ENCODE peak calls at places on chromosomes 4 and X, in eight cellular contexts. O, I, Z, H, M, R, F and C are unnamed samples.

GRCh38 chr4:23899565-23899964 is 9.7 kb upstream of the PPARGC1A start:
- ATAC-seq in O (no peak), I (no peak), Z (no peak), H (no peak), M (no peak), R (no peak), F (no peak), C (no peak)

GRCh38 chr4:56209767-56210166 is 177.5 kb downstream of the AASDH start:
- ATAC-seq in O (no peak), I (no peak), Z (no peak), H (no peak), M (no peak), R (no peak), F (no peak), C (no peak)

GRCh38 chrX:52271212-52271611 is 86.5 kb downstream of the MAGED4 start:
- ATAC-seq in O (no peak), I (no peak), Z (no peak), H (no peak), M (peak; percentile 63), R (no peak), F (no peak), C (no peak)

GRCh38 chr4:102620697-102621497 is 119.7 kb downstream of the NFKB1 start:
- ATAC-seq in O (peak; percentile 41), I (peak; percentile 93), Z (peak; percentile 83), H (peak; percentile 89), M (peak; percentile 89), R (peak; percentile 80), F (peak; percentile 48), C (peak; percentile 84)

GRCh38 chr4:4302001-4302400 is 11.9 kb downstream of the ZBTB49 start:
- ATAC-seq in O (no peak), I (no peak), Z (no peak), H (no peak), M (no peak), R (no peak), F (no peak), C (no peak)

GRCh38 chr4:161601011-161601410 is 562.8 kb downstream of the FSTL5 start:
- ATAC-seq in O (no peak), I (no peak), Z (no peak), H (no peak), M (no peak), R (no peak), F (no peak), C (no peak)

GRCh38 chr4:17765514-17766286 is 15.7 kb downstream of the FAM184B start:
- ATAC-seq in O (no peak), I (no peak), Z (no peak), H (no peak), M (no peak), R (no peak), F (no peak), C (no peak)

GRCh38 chrX:140710710-140711109 is 1.2 kb downstream of the LINC00632 start:
- ATAC-seq in O (no peak), I (no peak), Z (no peak), H (no peak), M (no peak), R (no peak), F (no peak), C (no peak)

GRCh38 chr4:147194107-147194506 is 248.4 kb upstream of the TTC29 start:
- ATAC-seq in O (no peak), I (no peak), Z (no peak), H (no peak), M (no peak), R (no peak), F (no peak), C (no peak)

GRCh38 chr4:7263166-7263565 is 70.8 kb downstream of the SORCS2 start:
- ATAC-seq in O (no peak), I (peak; percentile 63), Z (no peak), H (no peak), M (no peak), R (no peak), F (no peak), C (no peak)

GRCh38 chrX:136858007-136858756 is 22.3 kb downstream of the RBMX start:
- ATAC-seq in O (no peak), I (no peak), Z (no peak), H (no peak), M (no peak), R (no peak), F (no peak), C (no peak)

GRCh38 chr4:30945586-30945985 is 225.4 kb downstream of the PCDH7 start:
- ATAC-seq in O (no peak), I (no peak), Z (no peak), H (no peak), M (no peak), R (no peak), F (no peak), C (no peak)

GRCh38 chr4:184413227-184414064 is 60.9 kb downstream of the IRF2 start:
- ATAC-seq in O (no peak), I (no peak), Z (peak; percentile 52), H (no peak), M (peak; percentile 77), R (no peak), F (no peak), C (no peak)

GRCh38 chr4:182478475-182478874 is 235.3 kb downstream of the TENM3 start:
- ATAC-seq in O (peak; percentile 50), I (peak; percentile 65), Z (no peak), H (peak; percentile 53), M (no peak), R (no peak), F (no peak), C (no peak)

GRCh38 chr4:12926189-12927066 is 557.7 kb downstream of the RAB28 start:
- ATAC-seq in O (no peak), I (no peak), Z (no peak), H (no peak), M (no peak), R (no peak), F (no peak), C (no peak)

GRCh38 chrX:17590892-17591740 is 146.2 kb upstream of the SCML1 start:
- ATAC-seq in O (no peak), I (peak; percentile 69), Z (peak; percentile 76), H (peak; percentile 90), M (peak; percentile 94), R (peak; percentile 60), F (no peak), C (peak; percentile 72)

GRCh38 chr4:19164334-19164733 is 1087.4 kb upstream of the SLIT2 start:
- ATAC-seq in O (no peak), I (no peak), Z (no peak), H (no peak), M (no peak), R (no peak), F (no peak), C (no peak)
- H3K9me3 ChIP-seq in O (no peaks in the 10 kb centered on the region), I (no peaks in the 10 kb centered on the region), Z (no peaks in the 10 kb centered on the region), H (no peaks in the 10 kb centered on the region), M (no peaks in the 10 kb centered on the region), R (no peaks in the 10 kb centered on the region), F (no peaks in the 10 kb centered on the region), C (no peaks in the 10 kb centered on the region)

GRCh38 chrX:47566841-47567240 is 5.8 kb downstream of the ARAF start:
- ATAC-seq in O (no peak), I (no peak), Z (no peak), H (no peak), M (no peak), R (no peak), F (no peak), C (no peak)
- H3K9me3 ChIP-seq in O (no peaks in the 10 kb centered on the region), I (no peaks in the 10 kb centered on the region), Z (no peaks in the 10 kb centered on the region), H (no peaks in the 10 kb centered on the region), M (no peaks in the 10 kb centered on the region), R (no peaks in the 10 kb centered on the region), F (no peaks in the 10 kb centered on the region), C (no peaks in the 10 kb centered on the region)

DNA sequence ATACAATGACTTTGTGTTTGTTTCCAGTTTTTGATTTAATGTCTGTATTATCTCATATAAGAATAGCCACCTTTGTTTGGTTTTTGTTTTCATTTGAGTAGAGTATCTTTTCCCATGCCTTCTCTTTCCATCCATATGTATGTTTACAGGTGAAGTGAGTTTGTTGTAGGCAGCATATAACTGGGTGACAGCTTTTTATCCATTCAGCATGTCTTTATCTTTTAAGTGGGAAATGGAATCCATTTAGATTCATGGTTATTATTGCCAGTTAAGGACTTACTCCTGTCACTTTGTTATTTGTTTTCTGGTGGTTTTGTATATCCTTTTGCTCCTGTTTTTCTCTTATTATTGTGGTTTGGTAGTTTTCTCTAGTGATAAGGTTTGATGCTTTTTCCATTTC is 34.3 kb downstream of the SCLT1 start:
- ATAC-seq in O (no peak), I (no peak), Z (no peak), H (no peak), M (no peak), R (no peak), F (no peak), C (no peak)
- H3K9me3 ChIP-seq in O (peaks cover 20% of the 10 kb centered on the region), I (peaks cover 37% of the 10 kb centered on the region), Z (peaks cover 83% of the 10 kb centered on the region), H (peaks cover 85% of the 10 kb centered on the region), M (peaks cover 54% of the 10 kb centered on the region), R (peaks cover 77% of the 10 kb centered on the region), F (peaks cover 82% of the 10 kb centered on the region), C (no peaks in the 10 kb centered on the region)

GRCh38 chr4:45363931-45364330 is 637.6 kb upstream of the GNPDA2 start:
- ATAC-seq in O (no peak), I (no peak), Z (no peak), H (no peak), M (no peak), R (no peak), F (no peak), C (no peak)

GRCh38 chr4:45358573-45359506 is 632.5 kb upstream of the GNPDA2 start:
- ATAC-seq in O (no peak), I (no peak), Z (no peak), H (no peak), M (no peak), R (no peak), F (no peak), C (no peak)
- H3K9me3 ChIP-seq in O (peaks cover 2% of the 10 kb centered on the region), I (no peaks in the 10 kb centered on the region), Z (no peaks in the 10 kb centered on the region), H (no peaks in the 10 kb centered on the region), M (no peaks in the 10 kb centered on the region), R (no peaks in the 10 kb centered on the region), F (peaks cover 8% of the 10 kb centered on the region), C (no peaks in the 10 kb centered on the region)

DNA sequence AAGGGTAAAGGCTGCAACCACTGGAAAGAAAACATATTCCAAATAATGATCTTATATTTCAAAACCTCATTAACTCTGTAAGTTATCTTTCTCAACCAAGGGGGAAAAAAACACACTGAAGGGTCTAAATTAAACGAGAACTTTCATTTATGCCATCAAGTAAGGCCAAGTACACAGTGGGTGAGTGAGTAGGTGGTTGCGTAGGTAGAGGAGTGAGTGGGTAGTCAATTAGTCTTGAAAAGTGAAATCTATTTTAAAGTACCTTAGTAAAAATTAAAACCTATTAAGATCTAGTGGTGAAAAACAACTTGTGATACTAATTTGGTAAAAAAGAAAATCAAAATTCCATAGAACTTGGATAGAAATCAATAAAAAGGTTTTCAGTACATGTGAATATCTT is 3.5 kb downstream of the CASK start:
- ATAC-seq in O (no peak), I (no peak), Z (no peak), H (no peak), M (no peak), R (no peak), F (no peak), C (no peak)
- H3K9me3 ChIP-seq in O (no peaks in the 10 kb centered on the region), I (no peaks in the 10 kb centered on the region), Z (no peaks in the 10 kb centered on the region), H (no peaks in the 10 kb centered on the region), M (no peaks in the 10 kb centered on the region), R (no peaks in the 10 kb centered on the region), F (no peaks in the 10 kb centered on the region), C (no peaks in the 10 kb centered on the region)

GRCh38 chr4:14096406-14096965 is 469.0 kb upstream of the BOD1L1 start:
- ATAC-seq in O (no peak), I (no peak), Z (no peak), H (no peak), M (no peak), R (no peak), F (no peak), C (no peak)
- H3K9me3 ChIP-seq in O (no peaks in the 10 kb centered on the region), I (no peaks in the 10 kb centered on the region), Z (no peaks in the 10 kb centered on the region), H (no peaks in the 10 kb centered on the region), M (no peaks in the 10 kb centered on the region), R (no peaks in the 10 kb centered on the region), F (no peaks in the 10 kb centered on the region), C (no peaks in the 10 kb centered on the region)

GRCh38 chrX:55839480-55839879 is 121.9 kb downstream of the RRAGB start:
- ATAC-seq in O (no peak), I (no peak), Z (no peak), H (no peak), M (no peak), R (no peak), F (no peak), C (no peak)
- H3K9me3 ChIP-seq in O (no peaks in the 10 kb centered on the region), I (no peaks in the 10 kb centered on the region), Z (no peaks in the 10 kb centered on the region), H (no peaks in the 10 kb centered on the region), M (no peaks in the 10 kb centered on the region), R (no peaks in the 10 kb centered on the region), F (no peaks in the 10 kb centered on the region), C (peaks cover 7% of the 10 kb centered on the region)